ENCODE peak calls at places on chromosomes 13 and 19, in five cellular contexts. E is Peyer's patch; H is naive thymus-derived CD4-positive, alpha-beta T cell; I is right cardiac atrium; M is ascending aorta. D is an unnamed sample.

GRCh38 chr13:102028846-102029245 is 373.0 kb downstream of the FGF14 start:
- DNase-seq in E (no peak), H (no peak), I (no peak), M (no peak), D (no peak)

GRCh38 chr19:18259848-18260247 is 14.4 kb downstream of the IQCN start:
- DNase-seq in E (no peak), H (no peak), I (no peak), M (no peak), D (no peak)

GRCh38 chr19:4171676-4172075 is 10.7 kb downstream of the SIRT6 start:
- DNase-seq in E (no peak), H (no peak), I (no peak), M (no peak), D (no peak)

GRCh38 chr19:17889609-17890214 is 18.0 kb downstream of the SLC5A5 start:
- DNase-seq in E (no peak), H (no peak), I (no peak), M (no peak), D (no peak)

GRCh38 chr19:33374406-33374703 is 846 bp downstream of the CEBPG start:
- DNase-seq in E (no peak), H (no peak), I (no peak), M (no peak), D (no peak)

GRCh38 chr19:37930416-37930815 is 23.4 kb downstream of the SIPA1L3 start:
- DNase-seq in E (no peak), H (no peak), I (no peak), M (no peak), D (no peak)

GRCh38 chr19:38309615-38310278 is 5.7 kb downstream of the C19orf33 start:
- DNase-seq in E (no peak), H (no peak), I (no peak), M (no peak), D (no peak)

GRCh38 chr13:112532837-112533745 is 54.9 kb downstream of the TUBGCP3 start:
- DNase-seq in E (no peak), H (no peak), I (no peak), M (no peak), D (no peak)

GRCh38 chr13:50672025-50672424 is 171.5 kb downstream of the DLEU7 start:
- DNase-seq in E (no peak), H (no peak), I (no peak), M (no peak), D (no peak)

GRCh38 chr13:112746044-112746443 is 56.2 kb downstream of the ATP11A start:
- DNase-seq in E (no peak), H (no peak), I (no peak), M (no peak), D (no peak)

GRCh38 chr19:40666803-40667438 is 23.5 kb downstream of the NUMBL start:
- DNase-seq in E (no peak), H (no peak), I (no peak), M (no peak), D (no peak)

GRCh38 chr19:7257148-7258041 is 36.8 kb downstream of the INSR start:
- DNase-seq in E (no peak), H (no peak), I (peak; percentile 48), M (no peak), D (no peak)

GRCh38 chr13:66943530-66943929 is 286.6 kb downstream of the PCDH9 start:
- DNase-seq in E (no peak), H (no peak), I (no peak), M (no peak), D (no peak)

GRCh38 chr19:13929340-13929739 is 8.9 kb downstream of the PODNL1 start:
- DNase-seq in E (no peak), H (no peak), I (no peak), M (no peak), D (no peak)

GRCh38 chr13:99589575-99589974 is 88.3 kb downstream of the TM9SF2 start:
- DNase-seq in E (no peak), H (no peak), I (no peak), M (peak; percentile 62), D (no peak)

GRCh38 chr13:44895584-44895983 is 93.7 kb downstream of the NUFIP1 start:
- DNase-seq in E (no peak), H (no peak), I (no peak), M (no peak), D (no peak)

GRCh38 chr19:2475018-2475701 is 767 bp upstream of the GADD45B start:
- DNase-seq in E (peak; percentile 58), H (peak; percentile 61), I (peak; percentile 70), M (peak; percentile 81), D (no peak)

GRCh38 chr19:58001895-58002369 is 688 bp downstream of the ZNF606 start:
- DNase-seq in E (no peak), H (peak; percentile 45), I (no peak), M (no peak), D (no peak)

GRCh38 chr19:33767898-33768413 is 28.7 kb upstream of the KCTD15 start:
- DNase-seq in E (no peak), H (no peak), I (no peak), M (no peak), D (no peak)

GRCh38 chr13:80037505-80037888 is 303.4 kb downstream of the SPRY2 start:
- DNase-seq in E (no peak), H (no peak), I (no peak), M (no peak), D (no peak)

DNA sequence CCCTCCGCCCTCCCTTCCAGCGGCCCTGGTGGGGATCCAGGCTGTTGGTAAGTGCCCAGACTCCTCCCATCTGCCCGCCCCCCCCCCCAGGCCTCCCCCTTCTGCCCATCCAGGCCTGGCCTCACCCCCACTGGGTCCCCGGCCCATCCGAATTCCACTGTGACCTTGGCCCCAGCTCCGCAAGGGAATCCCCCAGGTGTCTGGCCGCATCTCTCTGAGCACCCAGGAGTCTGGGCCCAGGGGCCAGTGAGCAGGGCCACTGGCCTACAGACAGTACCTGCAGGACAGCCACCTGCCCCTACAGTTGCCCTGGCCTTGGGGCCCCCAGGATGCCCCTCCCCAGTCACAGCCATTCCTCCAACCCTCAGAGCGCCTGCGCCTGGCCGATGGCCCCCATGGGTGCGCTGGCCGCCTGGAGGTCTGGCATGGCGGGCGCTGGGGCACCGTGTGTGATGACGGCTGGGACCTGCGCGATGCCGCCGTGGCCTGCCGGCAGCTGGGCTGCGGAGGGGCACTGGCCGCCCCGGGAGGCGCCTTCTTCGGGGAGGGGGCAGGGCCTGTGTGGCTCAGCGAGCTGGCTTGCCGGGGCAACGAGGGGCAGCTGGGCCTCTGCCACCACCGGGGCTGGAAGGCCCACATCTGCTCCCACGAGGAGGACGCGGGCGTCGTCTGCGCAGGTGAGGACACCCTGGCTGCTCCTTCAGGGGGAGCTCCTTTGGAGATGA is 912 bp downstream of the SSC5D start:
- DNase-seq in E (no peak), H (no peak), I (peak; percentile 29), M (no peak), D (no peak)
- H3K4me1 ChIP-seq in E (no peaks in the 10 kb centered on the region), H (peaks cover 6% of the 10 kb centered on the region), I (peaks cover 3% of the 10 kb centered on the region), M (peaks cover 38% of the 10 kb centered on the region), D (peaks cover 50% of the 10 kb centered on the region)

DNA sequence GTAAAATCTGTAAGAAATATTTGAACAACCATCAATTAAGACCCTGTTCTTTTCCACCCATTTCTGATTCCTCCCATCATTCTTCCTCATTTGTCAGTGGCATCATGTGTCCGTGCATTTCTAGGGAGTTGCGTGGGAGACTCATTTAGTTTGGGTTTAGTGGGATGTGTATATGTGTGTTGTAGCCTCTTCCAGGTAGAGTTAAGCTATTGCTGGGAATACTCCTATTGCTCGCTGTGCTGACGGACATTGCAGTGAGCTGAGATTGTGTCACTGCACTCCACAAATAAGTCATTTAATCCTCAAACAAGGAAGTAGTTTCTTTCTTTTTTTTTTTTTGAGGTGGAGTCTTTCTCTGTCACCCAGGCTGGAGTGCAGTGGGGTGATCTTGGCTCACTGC is 42.1 kb upstream of the RCBTB2 start:
- DNase-seq in E (no peak), H (no peak), I (no peak), M (no peak), D (no peak)
- H3K4me1 ChIP-seq in E (peaks cover 5% of the 10 kb centered on the region), H (peaks cover 11% of the 10 kb centered on the region), I (peaks cover 14% of the 10 kb centered on the region), M (peaks cover 20% of the 10 kb centered on the region), D (peaks cover 52% of the 10 kb centered on the region)

GRCh38 chr19:10742494-10742893 is 24.6 kb downstream of the DNM2 start:
- DNase-seq in E (no peak), H (no peak), I (no peak), M (no peak), D (no peak)
- H3K4me1 ChIP-seq in E (peaks cover 20% of the 10 kb centered on the region), H (peaks cover 6% of the 10 kb centered on the region), I (peaks cover 26% of the 10 kb centered on the region), M (peaks cover 2% of the 10 kb centered on the region), D (peaks cover 13% of the 10 kb centered on the region)

GRCh38 chr19:8453616-8454015 is 8.8 kb downstream of the HNRNPM start:
- DNase-seq in E (no peak), H (no peak), I (no peak), M (no peak), D (no peak)
- H3K4me1 ChIP-seq in E (no peaks in the 10 kb centered on the region), H (peaks cover 48% of the 10 kb centered on the region), I (peaks cover 18% of the 10 kb centered on the region), M (peaks cover 61% of the 10 kb centered on the region), D (peaks cover 30% of the 10 kb centered on the region)

DNA sequence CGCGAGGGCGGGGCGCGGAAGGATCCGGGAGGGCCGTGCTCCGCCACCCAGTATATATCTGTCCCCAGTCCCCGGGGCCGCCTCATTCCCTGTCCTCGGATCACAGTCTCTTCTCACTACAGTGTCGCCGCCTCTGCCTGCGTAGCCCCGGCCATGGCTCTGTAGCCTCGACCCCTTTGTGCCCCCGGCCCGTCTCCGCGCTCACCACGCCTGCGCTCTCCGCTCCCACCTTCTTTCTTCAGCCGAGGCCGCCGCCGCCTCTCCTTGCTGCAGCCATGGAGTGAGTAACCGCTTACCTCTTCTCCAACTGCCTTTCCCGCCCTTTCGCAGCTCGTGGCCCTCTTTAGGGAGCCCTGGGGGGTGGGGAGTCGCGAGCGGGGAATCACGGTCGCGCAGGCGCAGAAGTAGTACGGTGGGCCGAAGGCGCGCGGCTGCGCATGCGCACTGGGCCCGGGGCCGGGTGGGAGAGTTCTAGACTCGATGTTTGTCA is at the start of the genes ATF5 and NUP62:
- DNase-seq in E (peak; percentile 81), H (peak; percentile 88), I (peak; percentile 92), M (peak; percentile 93), D (no peak)
- H3K4me1 ChIP-seq in E (no peaks in the 10 kb centered on the region), H (peaks cover 34% of the 10 kb centered on the region), I (peaks cover 6% of the 10 kb centered on the region), M (peaks cover 13% of the 10 kb centered on the region), D (peaks cover 15% of the 10 kb centered on the region)

GRCh38 chr13:48626077-48626449 is 27.7 kb upstream of the CYSLTR2 start:
- DNase-seq in E (no peak), H (no peak), I (no peak), M (no peak), D (no peak)
- H3K4me1 ChIP-seq in E (no peaks in the 10 kb centered on the region), H (no peaks in the 10 kb centered on the region), I (peaks cover 5% of the 10 kb centered on the region), M (no peaks in the 10 kb centered on the region), D (no peaks in the 10 kb centered on the region)

D was measured in esophagus squamous epithelium.